ENCODE peak calls at places on chromosomes 4 and X, in seven cellular contexts. X is right lobe of liver, M is ovary, P is tibial nerve, Y is gastrocnemius medialis, H is uterus, Q is IMR-90. I is an unnamed sample. For H3K27me3, the result is how much of the 10 kb centered on the place peaks cover.

GRCh38 chr4:181971411-181971810 is 271.8 kb upstream of the TENM3 start:
- DNase-seq in X (no peak), M (no peak), P (no peak), Y (no peak), H (no peak), Q (no peak), I (no peak)

GRCh38 chr4:138952405-138952804 is 63.2 kb upstream of the NOCT start:
- DNase-seq in X (no peak), M (no peak), P (no peak), Y (no peak), H (no peak), Q (peak), I (no peak)

GRCh38 chr4:35461931-35462659 is 782.2 kb downstream of the ARAP2 start:
- DNase-seq in X (no peak), M (no peak), P (no peak), Y (no peak), H (no peak), Q (no peak), I (no peak)

GRCh38 chr4:76301068-76301774 is 5.3 kb upstream of the STBD1 start:
- DNase-seq in X (no peak), M (no peak), P (no peak), Y (peak), H (no peak), Q (peak), I (no peak)

GRCh38 chr4:2341261-2341841 is 77.1 kb downstream of the ZFYVE28 start:
- DNase-seq in X (no peak), M (no peak), P (peak), Y (no peak), H (no peak), Q (no peak), I (peak)

GRCh38 chr4:27357283-27357682 is 496.6 kb downstream of the STIM2 start:
- DNase-seq in X (no peak), M (no peak), P (no peak), Y (no peak), H (no peak), Q (no peak), I (no peak)

GRCh38 chrX:130176354-130176776 is 4.6 kb downstream of the RAB33A start:
- DNase-seq in X (no peak), M (no peak), P (no peak), Y (no peak), H (no peak), Q (peak), I (no peak)

GRCh38 chr4:125085-125820 is 952 bp downstream of the ZNF718 start:
- DNase-seq in X (peak), M (peak), P (no peak), Y (no peak), H (no peak), Q (peak), I (peak)

GRCh38 chrX:23981222-23981621 is 45.8 kb downstream of the KLHL15 start:
- DNase-seq in X (no peak), M (no peak), P (no peak), Y (no peak), H (no peak), Q (no peak), I (no peak)

GRCh38 chrX:24838624-24839023 is 144.9 kb downstream of the POLA1 start:
- DNase-seq in X (no peak), M (no peak), P (no peak), Y (no peak), H (no peak), Q (peak), I (no peak)

GRCh38 chrX:134603806-134604700 is 54.2 kb downstream of the PLAC1 start:
- DNase-seq in X (no peak), M (no peak), P (no peak), Y (peak), H (peak), Q (peak), I (no peak)

GRCh38 chrX:1389181-1389992 is 2.5 kb downstream of the SLC25A6 start:
- DNase-seq in X (peak), M (peak), P (no peak), Y (peak), H (no peak), Q (no peak), I (peak)

GRCh38 chr4:66273110-66273509 is 602.8 kb upstream of the EPHA5 start:
- DNase-seq in X (no peak), M (no peak), P (no peak), Y (no peak), H (no peak), Q (no peak), I (no peak)

DNA sequence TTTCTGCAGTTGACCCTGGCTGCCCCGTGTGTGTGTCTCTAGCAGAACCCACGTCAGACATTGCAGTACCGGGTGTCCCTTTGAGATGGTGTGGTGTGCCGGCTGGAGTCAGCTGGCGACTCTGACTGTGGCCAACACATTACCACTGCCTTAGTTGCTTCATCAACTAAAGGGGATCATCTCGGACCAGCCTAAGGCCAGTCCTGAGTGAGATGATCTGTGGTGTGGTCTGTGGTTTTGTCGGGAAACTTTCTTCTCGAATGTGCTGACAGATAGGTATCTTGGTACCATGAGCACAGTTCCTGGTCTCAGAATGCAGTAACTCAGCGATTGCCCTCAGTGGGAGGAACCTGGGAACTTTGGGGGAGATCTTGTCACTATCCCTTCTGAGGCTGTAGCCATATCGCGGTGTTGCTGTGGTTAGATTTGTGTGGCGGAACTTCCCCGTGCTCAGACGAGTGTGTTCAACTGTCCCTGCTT is 15.8 kb downstream of the TBC1D14 start:
- DNase-seq in X (no peak), M (no peak), P (no peak), Y (peak), H (no peak), Q (no peak), I (no peak)
- H3K27ac ChIP-seq in X (peak), M (no peak), P (no peak), Y (peak), H (no peak), Q (no peak), I (no peak)

GRCh38 chrX:78106651-78106986 is 2.6 kb downstream of the PGK1 start:
- DNase-seq in X (no peak), M (no peak), P (no peak), Y (no peak), H (no peak), Q (no peak), I (no peak)

GRCh38 chrX:78103656-78104446 is at the start of gene PGK1:
- DNase-seq in X (peak), M (peak), P (peak), Y (peak), H (peak), Q (peak), I (peak)

GRCh38 chrX:78103001-78103634 is 930 bp upstream of the PGK1 start:
- DNase-seq in X (no peak), M (peak), P (no peak), Y (no peak), H (no peak), Q (no peak), I (no peak)

GRCh38 chrX:78105944-78106650 is 2.0 kb downstream of the PGK1 start:
- DNase-seq in X (no peak), M (no peak), P (no peak), Y (no peak), H (no peak), Q (no peak), I (no peak)

DNA sequence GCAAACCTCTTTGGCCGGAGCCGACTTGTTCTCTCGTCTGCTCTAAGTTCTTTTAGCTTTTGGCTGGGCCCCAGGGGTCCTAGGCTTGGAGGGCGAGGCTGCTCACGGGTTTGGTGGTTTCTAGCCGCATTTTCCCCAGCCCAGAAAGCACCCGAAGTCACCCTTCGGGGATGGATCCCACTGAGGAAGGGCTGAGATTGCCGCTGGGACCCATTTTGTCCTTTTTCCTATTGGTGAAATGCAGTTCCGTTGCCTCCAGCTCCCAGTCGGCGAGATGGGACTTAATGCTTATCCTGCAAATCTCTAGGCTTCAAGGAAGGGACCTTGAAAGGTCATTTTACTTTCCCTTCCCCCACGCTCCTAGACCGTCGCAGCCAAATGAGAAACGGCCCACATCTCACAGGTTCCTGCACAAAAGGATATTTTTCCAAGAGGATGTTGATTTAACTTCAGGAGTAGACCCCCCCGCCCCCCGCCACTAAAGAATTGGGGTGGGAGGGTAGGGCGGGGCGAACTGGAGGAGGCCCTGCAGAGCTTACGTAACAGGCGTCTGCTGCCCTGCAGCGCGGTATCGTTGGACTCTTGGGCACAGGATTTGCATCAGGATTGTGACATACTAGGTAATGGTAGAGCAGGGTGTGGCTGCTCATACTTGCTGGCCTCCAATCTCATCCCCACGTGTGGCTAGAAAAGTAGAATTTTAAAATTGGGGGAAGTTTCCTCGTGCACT is 564 bp downstream of the PGK1 start:
- DNase-seq in X (peak), M (peak), P (no peak), Y (peak), H (peak), Q (peak), I (peak)
- TF ChIP-seq POLR2A in X (no peak), M (no peak), P (no peak), Y (peak), H (no peak), Q (peak), I (peak)

GRCh38 chr4:141130947-141131545 is 2.2 kb downstream of the RNF150 start:
- DNase-seq in X (no peak), M (no peak), P (no peak), Y (no peak), H (no peak), Q (no peak), I (no peak)

GRCh38 chr4:141134051-141134450 is 782 bp upstream of the RNF150 start:
- DNase-seq in X (no peak), M (no peak), P (no peak), Y (no peak), H (no peak), Q (peak), I (no peak)

GRCh38 chr4:141131738-141132688 is 1.3 kb downstream of the RNF150 start:
- DNase-seq in X (no peak), M (peak), P (no peak), Y (peak), H (peak), Q (peak), I (peak)

GRCh38 chr4:141133146-141134006 is at the start of gene RNF150:
- DNase-seq in X (peak), M (peak), P (peak), Y (peak), H (peak), Q (peak), I (peak)

DNA sequence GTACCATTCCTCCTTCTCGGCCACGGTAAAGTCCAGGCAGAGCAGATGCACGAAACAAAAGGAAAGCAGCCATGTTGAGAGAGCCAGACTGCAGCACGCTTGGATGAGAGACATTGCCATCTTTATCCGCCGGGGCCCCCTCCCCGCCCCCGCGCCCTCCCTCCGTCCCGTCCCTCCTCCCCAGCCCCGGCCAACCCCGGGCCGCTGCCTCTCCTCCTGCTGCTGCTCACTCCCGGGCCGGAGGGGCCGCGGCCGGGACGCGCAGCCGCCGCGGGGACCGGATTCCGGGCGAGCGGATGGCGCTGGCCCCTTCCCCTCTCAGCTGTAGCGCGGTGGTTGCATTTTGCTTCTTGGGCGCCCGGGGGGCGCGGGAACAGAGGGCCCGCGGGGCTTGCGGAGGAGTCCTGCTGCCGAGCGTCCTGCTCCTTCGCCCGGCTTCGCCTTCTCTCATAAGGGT is 552 bp downstream of the RNF150 start:
- DNase-seq in X (peak), M (peak), P (no peak), Y (peak), H (peak), Q (peak), I (no peak)
- H3K27me3 ChIP-seq in X (under half), M (under half), P (under half), Y (under half), H (under half), Q (under half), I (under half)

GRCh38 chr4:126269106-126269505 is 954.4 kb downstream of the FAT4 start:
- DNase-seq in X (no peak), M (no peak), P (no peak), Y (no peak), H (no peak), Q (peak), I (no peak)
- H3K27ac ChIP-seq in X (no peak), M (no peak), P (no peak), Y (no peak), H (no peak), Q (peak), I (no peak)

DNA sequence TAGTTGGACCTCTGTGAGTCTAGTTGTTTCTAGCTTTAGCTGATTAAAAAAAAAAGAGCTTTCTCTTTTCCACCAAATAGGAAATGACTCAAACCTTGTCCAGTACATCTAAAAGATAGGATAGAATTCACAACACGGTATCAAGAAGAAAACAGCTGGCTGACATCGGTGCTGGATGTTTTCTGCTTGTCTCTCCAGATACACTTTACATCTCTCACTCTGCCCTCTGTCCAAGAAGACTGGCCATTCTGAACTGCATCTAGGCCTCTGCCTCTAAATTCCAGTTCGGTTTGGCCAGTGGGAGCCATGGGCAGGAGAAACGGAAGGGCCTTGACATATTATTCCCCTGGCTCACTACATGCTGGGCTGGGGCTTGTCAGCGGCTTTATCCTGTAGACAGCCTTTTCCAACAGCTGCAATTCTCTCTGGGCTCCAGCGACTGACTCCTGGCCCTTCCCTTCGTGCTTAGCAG is 57.3 kb upstream of the SHISA3 start:
- DNase-seq in X (no peak), M (peak), P (no peak), Y (no peak), H (no peak), Q (peak), I (no peak)
- TF ChIP-seq POLR2A in X (no peak), M (no peak), P (no peak), Y (no peak), H (no peak), Q (no peak), I (no peak)

GRCh38 chr4:163525982-163526381 is 31.5 kb downstream of the TMA16 start:
- DNase-seq in X (no peak), M (no peak), P (no peak), Y (no peak), H (no peak), Q (no peak), I (no peak)
- H3K27me3 ChIP-seq in X (under half), M (under half), P (under half), Y (under half), H (under half), Q (under half), I (under half)